ENCODE peak calls at places on chromosomes 4 and X, in six cellular contexts. I is stimulated activated CD8-positive, alpha-beta memory T cell treated with anti-CD3 and anti-CD28 coated beads, Interleukin-12 subunit alpha, Interleukin-12 subunit beta, amount 100 ng/mL, for 4 hours; U is iris pigment epithelial cell; B is cardiac septum; Z is lower leg skin; G is activated CD8-positive, alpha-beta T cell treated with anti-CD3 and anti-CD28 coated beads, Interleukin-2, amount 10 ng/mL, durations not matched to agents 7 days and 5 days. D is an unnamed sample.

GRCh38 chr4:183287677-183288076 is 32.4 kb downstream of the CLDN22 start:
- DNase-seq in I (no peak), B (no peak), G (no peak), U (no peak), Z (no peak), D (no peak)

GRCh38 chr4:83828601-83829000 is 292.7 kb downstream of the GPAT3 start:
- DNase-seq in B (no peak), Z (no peak), I (no peak), U (peak), G (no peak), D (no peak)

GRCh38 chrX:132791725-132792124 is 166.7 kb downstream of the HS6ST2 start:
- DNase-seq in G (no peak), Z (no peak), B (no peak), I (no peak), U (no peak), D (no peak)

GRCh38 chr4:78079701-78080430 is 22.7 kb downstream of the FRAS1 start:
- DNase-seq in B (no peak), G (no peak), Z (no peak), I (no peak), U (no peak), D (no peak)

GRCh38 chr4:7395635-7396034 is 39.1 kb downstream of the PSAPL1 start:
- DNase-seq in B (peak), Z (no peak), G (no peak), U (no peak), I (no peak), D (no peak)

GRCh38 chrX:16958356-16958755 is 11.9 kb downstream of the REPS2 start:
- DNase-seq in B (no peak), Z (no peak), G (no peak), U (no peak), I (no peak), D (no peak)

GRCh38 chrX:17831255-17831654 is 29.8 kb downstream of the RAI2 start:
- DNase-seq in U (no peak), Z (no peak), I (no peak), B (no peak), G (no peak), D (no peak)

GRCh38 chrX:12771445-12772069 is 19.7 kb upstream of the PRPS2 start:
- DNase-seq in I (peak), B (no peak), Z (no peak), U (peak), G (peak), D (no peak)

GRCh38 chr4:56086073-56086521 is 137.4 kb downstream of the CEP135 start:
- DNase-seq in I (no peak), U (no peak), B (no peak), G (no peak), Z (no peak), D (no peak)

GRCh38 chr4:1570291-1571164 is 113.6 kb downstream of the FAM53A start:
- DNase-seq in Z (no peak), U (no peak), I (no peak), B (no peak), G (no peak), D (no peak)

GRCh38 chr4:124431663-124432192 is 280.8 kb downstream of the ANKRD50 start:
- DNase-seq in Z (no peak), U (peak), I (no peak), B (no peak), G (no peak), D (no peak)

GRCh38 chr4:109131559-109131958 is 170.9 kb downstream of the COL25A1 start:
- DNase-seq in G (no peak), Z (no peak), U (no peak), I (no peak), B (no peak), D (no peak)

GRCh38 chrX:130176354-130176776 is 4.6 kb downstream of the RAB33A start:
- DNase-seq in B (no peak), I (no peak), U (peak), Z (no peak), G (no peak), D (no peak)

GRCh38 chr4:7132249-7132648 is 60.1 kb upstream of the SORCS2 start:
- DNase-seq in U (no peak), G (no peak), I (no peak), Z (no peak), B (no peak), D (no peak)